ENCODE peak calls at places on chromosomes 2 and 18, in four cellular contexts. B, E, V and P are unnamed samples.

GRCh38 chr2:175253871-175254270 is 72.4 kb upstream of the ATP5MC3 start:
- DNase-seq in B (no peak), E (no peak), V (no peak), P (no peak)

GRCh38 chr2:129771606-129772598 is 207.6 kb upstream of the RAB6C start:
- DNase-seq in B (no peak), E (no peak), V (no peak), P (no peak)

GRCh38 chr2:8285081-8285480 is 396.8 kb upstream of the ID2 start:
- DNase-seq in B (no peak), E (no peak), V (peak), P (peak)

GRCh38 chr2:68441994-68442322 is 25.1 kb downstream of the FBXO48 start:
- DNase-seq in B (no peak), E (no peak), V (no peak), P (no peak)

GRCh38 chr2:23691106-23691470 is 235.8 kb downstream of the ATAD2B start:
- DNase-seq in B (no peak), E (no peak), V (no peak), P (no peak)

GRCh38 chr2:106270471-106270891 is 76.4 kb upstream of the UXS1 start:
- DNase-seq in B (no peak), E (no peak), V (no peak), P (no peak)

GRCh38 chr2:99299580-99299979 is 1.4 kb downstream of the LYG1 start:
- DNase-seq in B (no peak), E (no peak), V (no peak), P (no peak)

GRCh38 chr2:189412330-189412953 is 28.8 kb upstream of the WDR75 start:
- DNase-seq in B (no peak), E (peak), V (peak), P (peak)

GRCh38 chr18:44564922-44565321 is 115.8 kb upstream of the SETBP1 start:
- DNase-seq in B (no peak), E (no peak), V (no peak), P (no peak)

GRCh38 chr18:61891874-61892273 is 933 bp downstream of the RNF152 start:
- DNase-seq in B (no peak), E (no peak), V (no peak), P (no peak)

GRCh38 chr18:46253498-46253897 is 149.3 kb downstream of the HAUS1 start:
- DNase-seq in B (no peak), E (no peak), V (no peak), P (no peak)

GRCh38 chr2:33812707-33813106 is 213.6 kb upstream of the FAM98A start:
- DNase-seq in B (no peak), E (no peak), V (no peak), P (no peak)

GRCh38 chr2:182015334-182016109 is 29.9 kb downstream of the PPP1R1C start:
- DNase-seq in B (no peak), E (no peak), V (no peak), P (no peak)

GRCh38 chr2:68088950-68089349 is 26.1 kb upstream of the C1D start:
- DNase-seq in B (no peak), E (no peak), V (no peak), P (no peak)

GRCh38 chr2:188367164-188367563 is 75.5 kb downstream of the GULP1 start:
- DNase-seq in B (no peak), E (no peak), V (no peak), P (no peak)

GRCh38 chr2:184596819-184597411 is 1.4 kb upstream of the ZNF804A start:
- DNase-seq in B (no peak), E (no peak), V (peak), P (peak)

GRCh38 chr2:176680916-176681315 is 411.7 kb downstream of the MTX2 start:
- DNase-seq in B (no peak), E (no peak), V (no peak), P (no peak)

GRCh38 chr2:64657416-64657815 is 3.7 kb upstream of the SERTAD2 start:
- DNase-seq in B (no peak), E (no peak), V (no peak), P (no peak)

DNA sequence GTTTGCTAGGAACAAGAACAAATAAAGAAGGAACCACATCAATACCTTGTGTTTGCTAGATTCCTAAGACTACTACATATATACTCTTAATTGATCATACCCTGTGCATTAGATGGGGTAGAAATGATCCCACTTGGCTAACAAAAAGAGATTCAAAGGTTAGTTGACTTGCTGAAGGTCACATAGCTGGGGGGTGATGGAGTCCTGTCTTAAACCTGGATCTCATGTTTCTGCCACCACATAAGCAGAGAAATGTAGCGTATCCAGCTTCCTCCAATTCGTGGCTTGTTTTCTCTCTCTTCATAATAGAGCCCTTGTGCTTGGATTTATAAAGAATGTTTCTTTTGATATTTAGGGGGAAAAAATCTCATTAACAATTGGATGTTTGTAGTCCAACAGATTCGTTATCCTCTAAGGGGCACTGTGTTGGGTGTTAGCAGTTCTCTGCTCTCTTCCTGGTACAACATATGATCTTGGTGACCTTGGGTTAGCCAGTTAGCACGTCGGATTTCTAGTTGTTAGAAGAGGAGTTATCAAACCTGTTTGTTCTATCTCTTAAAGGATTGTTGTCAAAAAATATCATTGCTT is 127.7 kb downstream of the FMNL2 start:
- DNase-seq in B (no peak), E (no peak), V (peak), P (no peak)
- TF ChIP-seq RAD21 in B (no peak), E (no peak), V (no peak), P (no peak)

DNA sequence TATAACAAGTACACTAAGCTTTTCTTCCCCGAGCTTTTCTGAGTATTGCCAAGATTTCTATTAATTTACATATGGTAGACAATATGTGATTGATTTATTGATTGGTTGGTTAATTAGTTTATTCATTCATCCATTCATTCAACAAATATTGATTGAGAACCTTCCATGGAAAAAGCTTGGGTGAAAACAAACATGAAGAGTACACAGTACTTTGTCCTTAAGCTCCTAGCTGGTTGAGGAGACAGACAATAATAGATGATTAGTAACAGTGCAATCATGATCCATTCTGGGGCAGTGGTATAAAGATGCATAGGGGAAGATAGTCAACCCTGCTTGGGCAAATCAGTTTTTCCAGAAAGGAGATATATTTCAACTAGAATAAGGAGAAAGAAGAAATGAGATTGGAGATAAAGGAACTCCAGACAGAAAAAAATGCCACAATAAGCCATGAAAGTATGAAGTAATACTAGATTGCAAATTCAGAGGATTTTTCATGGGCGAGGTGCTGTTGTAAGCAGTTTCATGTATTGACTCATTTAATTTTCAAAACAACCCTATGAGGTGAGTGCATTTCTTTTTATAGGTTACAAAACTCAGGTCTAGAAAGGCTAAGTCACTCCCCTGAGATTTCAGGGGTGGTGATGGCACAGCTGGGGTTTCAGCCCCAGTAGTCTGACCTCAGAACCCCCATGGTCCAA is 129.5 kb downstream of the RND3 start:
- DNase-seq in B (no peak), E (no peak), V (no peak), P (no peak)
- TF ChIP-seq FOSL1 in B (no peak), E (no peak), V (no peak), P (no peak)

GRCh38 chr2:80238692-80239469 is 65.7 kb downstream of the LRRTM1 start:
- DNase-seq in B (no peak), E (peak), V (peak), P (peak)
- TF ChIP-seq JUND in B (no peak), E (no peak), V (no peak), P (no peak)

DNA sequence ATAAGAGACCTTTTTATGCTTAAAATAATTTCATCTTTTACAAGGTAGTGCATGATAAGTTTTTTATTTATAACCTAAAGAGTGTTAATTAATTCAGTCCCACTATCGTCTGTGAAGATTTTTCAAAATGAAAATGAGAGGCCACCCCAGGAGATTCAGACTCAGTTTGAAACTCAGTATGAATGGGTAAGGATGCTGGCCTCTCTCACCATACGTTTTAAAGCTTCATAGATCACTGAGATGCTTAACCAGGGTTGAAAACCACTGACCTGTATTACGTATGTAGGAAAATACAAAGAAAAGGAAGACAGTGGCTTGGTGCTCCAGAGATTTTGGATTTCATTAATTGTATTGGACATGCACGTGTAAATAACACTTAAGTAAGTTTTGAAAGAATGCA is 278.7 kb downstream of the FSIP2 start:
- DNase-seq in B (no peak), E (no peak), V (no peak), P (no peak)
- TF ChIP-seq RAD21 in B (no peak), E (no peak), V (no peak), P (no peak)

DNA sequence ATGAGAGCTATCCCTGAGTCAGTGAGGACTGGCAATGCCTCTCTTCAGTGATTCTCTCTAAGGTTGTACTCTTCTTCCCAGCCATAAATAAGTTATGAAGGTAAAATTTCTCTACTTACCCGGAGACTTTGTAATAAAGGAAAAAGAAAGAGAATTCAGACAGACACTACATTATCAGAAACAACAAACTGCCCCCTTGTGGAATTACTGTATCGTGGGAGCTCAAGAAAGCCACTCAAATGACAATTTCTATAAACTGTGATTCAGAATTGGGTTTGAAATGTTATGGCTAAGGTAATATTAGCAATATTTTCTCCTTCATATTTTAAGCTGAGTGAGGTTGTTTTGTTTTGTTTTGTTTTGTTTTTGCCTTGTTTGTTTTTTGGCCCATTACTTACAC is 155.8 kb upstream of the TANK start:
- DNase-seq in B (no peak), E (no peak), V (no peak), P (peak)
- TF ChIP-seq FOSL1 in B (no peak), E (no peak), V (no peak), P (no peak)

DNA sequence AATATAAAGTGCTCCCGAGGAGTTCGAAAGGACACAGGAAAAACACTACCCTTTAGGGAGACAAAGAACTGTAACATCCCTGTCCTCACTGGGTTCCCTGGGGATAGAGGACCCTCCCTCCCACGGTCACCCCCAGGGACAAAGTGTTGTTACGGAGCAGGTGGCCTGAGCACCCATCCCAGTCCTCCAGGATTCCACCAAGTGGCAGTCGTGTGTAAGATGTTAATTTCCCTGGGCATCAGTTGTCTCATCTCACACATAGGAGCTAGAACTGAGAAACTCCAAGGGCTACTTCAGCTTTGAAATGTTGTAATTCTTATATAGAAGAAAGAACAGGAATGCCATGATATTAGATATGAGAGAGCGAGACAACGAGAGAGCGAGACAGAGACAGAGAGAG is 137.7 kb downstream of the ALK start:
- DNase-seq in B (no peak), E (no peak), V (no peak), P (no peak)
- TF ChIP-seq JUND in B (no peak), E (no peak), V (no peak), P (no peak)